ENCODE peak calls at places on chromosomes 6 and 20, in four cellular contexts. E is right lobe of liver, D is ovary, H is breast epithelium. N is an unnamed sample.

GRCh38 chr6:141992109-141992508 is 140.6 kb upstream of the GJE1 start:
- DNase-seq in E (no peak), D (no peak), H (no peak), N (no peak)

GRCh38 chr6:41712651-41713103 is 22.7 kb downstream of the TFEB start:
- DNase-seq in E (peak; percentile 86), D (no peak), H (peak; percentile 92), N (no peak)

GRCh38 chr6:15336905-15337583 is 91.2 kb downstream of the JARID2 start:
- DNase-seq in E (no peak), D (no peak), H (no peak), N (no peak)

GRCh38 chr6:70398783-70399730 is 14.3 kb upstream of the FAM135A start:
- DNase-seq in E (no peak), D (no peak), H (no peak), N (peak; percentile 73)

GRCh38 chr20:54132612-54133433 is 41.0 kb downstream of the CYP24A1 start:
- DNase-seq in E (no peak), D (peak; percentile 22), H (peak; percentile 42), N (peak; percentile 24)

GRCh38 chr6:161003336-161003735 is 11.8 kb downstream of the MAP3K4 start:
- DNase-seq in E (no peak), D (no peak), H (no peak), N (no peak)

GRCh38 chr6:43494766-43495165 is 15.4 kb downstream of the LRRC73 start:
- DNase-seq in E (no peak), D (no peak), H (no peak), N (no peak)

GRCh38 chr20:24379116-24379927 is 90.1 kb upstream of the SYNDIG1 start:
- DNase-seq in E (no peak), D (no peak), H (no peak), N (peak; percentile 14)

GRCh38 chr6:124487778-124488431 is 474.3 kb upstream of the RNF217 start:
- DNase-seq in E (no peak), D (no peak), H (no peak), N (no peak)

GRCh38 chr6:24439858-24440539 is 37.3 kb downstream of the MRS2 start:
- DNase-seq in E (no peak), D (no peak), H (no peak), N (no peak)

GRCh38 chr20:8749986-8750385 is 318.9 kb upstream of the PLCB4 start:
- DNase-seq in E (no peak), D (no peak), H (no peak), N (no peak)

GRCh38 chr6:88813045-88813444 is 150.4 kb downstream of the RNGTT start:
- DNase-seq in E (no peak), D (no peak), H (no peak), N (no peak)

GRCh38 chr6:73782911-73783310 is 86.9 kb downstream of the CD109 start:
- DNase-seq in E (no peak), D (no peak), H (no peak), N (no peak)

GRCh38 chr20:61437280-61438206 is 185.5 kb downstream of the CDH4 start:
- DNase-seq in E (no peak), D (no peak), H (peak; percentile 61), N (no peak)

GRCh38 chr6:156881687-156882629 is 104.8 kb downstream of the ARID1B start:
- DNase-seq in E (no peak), D (no peak), H (no peak), N (no peak)

GRCh38 chr20:63896136-63896890 is 1.4 kb downstream of the DNAJC5 start:
- DNase-seq in E (peak; percentile 79), D (peak; percentile 31), H (no peak), N (peak; percentile 65)

DNA sequence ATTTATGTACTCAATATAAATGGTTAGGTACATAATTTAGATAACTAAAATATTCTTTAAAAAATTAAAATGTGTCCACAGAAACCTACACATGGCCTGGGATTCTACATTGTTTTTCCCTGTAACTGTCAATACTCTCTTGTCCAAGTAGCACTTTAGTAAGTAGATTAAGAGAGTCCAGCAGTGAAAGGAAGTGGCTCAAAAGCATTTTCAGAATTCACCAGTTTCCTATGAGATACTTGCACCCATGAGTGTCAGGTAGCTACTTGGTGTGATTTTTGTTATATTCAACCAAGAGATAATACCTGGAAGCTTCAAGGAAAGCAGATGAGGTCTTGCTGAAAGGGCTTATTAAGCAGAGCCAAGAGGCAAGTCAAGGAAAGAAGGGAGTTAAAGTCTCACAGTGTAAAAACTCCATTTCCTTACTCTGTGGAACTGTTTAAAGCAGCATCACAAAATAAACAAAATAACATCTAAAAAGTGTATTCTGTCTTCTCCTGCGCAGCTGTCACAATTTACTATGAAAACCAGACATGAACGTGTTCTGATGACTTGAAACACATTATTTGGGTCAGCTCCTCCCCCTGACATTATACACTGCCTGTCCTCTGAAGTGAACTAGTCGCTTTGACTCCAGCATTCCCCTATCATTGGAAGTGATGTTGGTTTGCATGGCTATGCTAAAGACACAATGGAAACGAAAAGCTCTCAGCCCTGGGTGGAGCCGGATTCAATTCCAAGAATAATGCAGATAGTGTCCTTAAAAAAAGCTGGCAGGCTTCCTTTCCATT is 126.1 kb downstream of the FYN start:
- DNase-seq in E (no peak), D (no peak), H (no peak), N (no peak)
- H3K4me1 ChIP-seq in E (no peaks in the 10 kb centered on the region), D (peaks cover 8% of the 10 kb centered on the region), H (no peaks in the 10 kb centered on the region), N (peaks cover 11% of the 10 kb centered on the region)

GRCh38 chr20:4470375-4470774 is 251.3 kb upstream of the PRND start:
- DNase-seq in E (no peak), D (no peak), H (no peak), N (no peak)
- TF ChIP-seq CTCF in E (no peak), D (no peak), H (no peak), N (no peak)

GRCh38 chr6:30641048-30641447 is 5.9 kb upstream of the C6orf136 start:
- DNase-seq in E (no peak), D (no peak), H (no peak), N (no peak)
- TF ChIP-seq POLR2A in E (no peak), D (no peak), H (no peak), N (peak; percentile 15)

GRCh38 chr20:20710847-20711315 is 1.6 kb downstream of the RALGAPA2 start:
- DNase-seq in E (peak; percentile 78), D (no peak), H (peak; percentile 22), N (peak; percentile 54)
- H3K4me1 ChIP-seq in E (peaks cover 14% of the 10 kb centered on the region), D (peaks cover 8% of the 10 kb centered on the region), H (no peaks in the 10 kb centered on the region), N (peaks cover 17% of the 10 kb centered on the region)

GRCh38 chr6:140871911-140872310 is 1260.8 kb upstream of the GJE1 start:
- DNase-seq in E (no peak), D (no peak), H (no peak), N (no peak)
- TF ChIP-seq CTCF in E (no peak), D (no peak), H (no peak), N (no peak)

DNA sequence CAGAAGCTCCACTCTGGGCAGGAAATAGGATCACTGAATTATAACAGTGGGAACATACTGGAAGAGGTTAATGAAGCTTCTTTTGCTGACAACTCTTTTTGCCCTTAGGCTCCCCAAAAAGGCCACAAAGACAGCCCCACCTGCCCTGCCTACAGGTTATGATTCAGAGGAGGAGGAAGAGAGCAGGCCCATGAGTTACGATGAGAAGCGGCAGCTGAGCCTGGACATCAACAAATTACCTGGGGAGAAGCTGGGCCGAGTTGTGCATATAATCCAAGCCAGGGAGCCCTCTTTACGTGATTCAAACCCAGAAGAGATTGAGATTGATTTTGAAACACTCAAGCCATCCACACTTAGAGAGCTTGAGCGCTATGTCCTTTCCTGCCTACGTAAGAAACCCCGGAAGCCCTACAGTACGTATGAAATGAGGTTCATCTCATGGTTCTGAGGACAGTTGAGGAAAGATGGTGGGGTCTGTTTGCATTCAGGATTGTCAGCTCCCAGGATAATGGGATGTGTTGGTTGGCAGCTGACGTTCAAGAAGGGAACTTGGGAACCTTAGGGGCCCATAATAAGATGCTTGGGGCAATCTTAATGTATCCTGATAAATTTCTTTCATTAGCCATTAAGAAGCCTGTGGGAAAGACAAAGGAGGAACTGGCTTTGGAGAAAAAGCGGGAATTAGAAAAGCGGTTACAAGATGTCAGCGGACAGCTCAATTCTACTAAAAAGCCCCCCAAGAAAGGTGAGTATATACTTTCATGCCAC is 11.5 kb downstream of the BRD2 start:
- DNase-seq in E (no peak), D (no peak), H (no peak), N (no peak)
- TF ChIP-seq POLR2A in E (peak; percentile 18), D (no peak), H (no peak), N (no peak)